ENCODE peak calls at places on chromosomes 13 and 19, in four cellular contexts. W is NAMALWA, A is renal cortical epithelial cell, Q is DMS153. L is an unnamed sample.

GRCh38 chr19:2170219-2170618 is 6.5 kb downstream of the DOT1L start:
- DNase-seq in W (no peak), A (no peak), Q (no peak), L (no peak)

GRCh38 chr13:72126424-72126823 is 259.4 kb upstream of the DACH1 start:
- DNase-seq in W (no peak), A (no peak), Q (no peak), L (no peak)

GRCh38 chr19:41376998-41377365 is 649 bp downstream of the TMEM91 start:
- DNase-seq in W (no peak), A (no peak), Q (no peak), L (no peak)

GRCh38 chr13:78524936-78525335 is 78.4 kb downstream of the POU4F1 start:
- DNase-seq in W (no peak), A (no peak), Q (no peak), L (no peak)

GRCh38 chr19:46475976-46476375 is 4.6 kb upstream of the PNMA8A start:
- DNase-seq in W (no peak), A (no peak), Q (no peak), L (no peak)

GRCh38 chr19:17829855-17830566 is 8.7 kb upstream of the INSL3 start:
- DNase-seq in W (no peak), A (peak; percentile 62), Q (peak; percentile 61), L (no peak)

GRCh38 chr13:97432917-97433726 is 847 bp upstream of the RAP2A start:
- DNase-seq in W (peak; percentile 100), A (peak; percentile 100), Q (peak; percentile 100), L (peak; percentile 99)

GRCh38 chr13:111167290-111167689 is 52.2 kb downstream of the ARHGEF7 start:
- DNase-seq in W (no peak), A (no peak), Q (no peak), L (no peak)

GRCh38 chr13:43005460-43006236 is 13.6 kb upstream of the EPSTI1 start:
- DNase-seq in W (no peak), A (peak; percentile 83), Q (no peak), L (no peak)

L was measured in lung.